ENCODE peak calls at places on chromosomes 5 and 9, in five cellular contexts. B is DMS53, P is astrocyte of the hippocampus, T is NCI-H526 treated with DMSO at 0.1 percent for 48 hours, K is retina. I is an unnamed sample.
A peak's percentile ranks its signal among the peaks of the same experiment; 100 is the strongest.

GRCh38 chr5:81428866-81429265 is 34.9 kb upstream of the ACOT12 start:
- DNase-seq in B (no peak), P (no peak), T (no peak), K (no peak), I (no peak)

GRCh38 chr9:131405858-131406566 is 12.1 kb downstream of the PRRC2B start:
- DNase-seq in B (peak; percentile 28), P (no peak), T (no peak), K (no peak), I (no peak)

GRCh38 chr5:173020643-173021042 is 35.5 kb upstream of the CREBRF start:
- DNase-seq in B (no peak), P (no peak), T (no peak), K (no peak), I (no peak)

GRCh38 chr9:127281887-127282286 is 17.3 kb downstream of the GARNL3 start:
- DNase-seq in B (peak; percentile 15), P (no peak), T (no peak), K (no peak), I (no peak)

GRCh38 chr9:19173598-19174125 is 46.4 kb upstream of the PLIN2 start:
- DNase-seq in B (peak; percentile 65), P (no peak), T (no peak), K (no peak), I (no peak)

GRCh38 chr5:150562832-150563231 is 54.9 kb downstream of the NDST1 start:
- DNase-seq in B (peak; percentile 71), P (peak; percentile 59), T (no peak), K (no peak), I (peak; percentile 71)

GRCh38 chr9:107674937-107675277 is 185.3 kb upstream of the KLF4 start:
- DNase-seq in B (no peak), P (no peak), T (no peak), K (no peak), I (peak; percentile 39)

GRCh38 chr5:132655821-132656773 is 1.9 kb upstream of the IL13 start:
- DNase-seq in B (peak; percentile 54), P (peak; percentile 67), T (no peak), K (peak; percentile 76), I (peak; percentile 24)

GRCh38 chr9:134459573-134459972 is 133.3 kb downstream of the RXRA start:
- DNase-seq in B (no peak), P (no peak), T (no peak), K (no peak), I (no peak)

GRCh38 chr5:143213851-143214363 is 189.6 kb downstream of the NR3C1 start:
- DNase-seq in B (no peak), P (peak; percentile 57), T (no peak), K (no peak), I (no peak)

GRCh38 chr9:97959585-97959984 is 21.6 kb upstream of the HEMGN start:
- DNase-seq in B (no peak), P (no peak), T (no peak), K (no peak), I (no peak)

GRCh38 chr5:59371525-59372138 is 521.9 kb downstream of the PDE4D start:
- DNase-seq in B (no peak), P (no peak), T (no peak), K (no peak), I (no peak)

GRCh38 chr5:108748354-108749129 is 845 bp downstream of the FER start:
- DNase-seq in B (peak; percentile 99), P (peak; percentile 100), T (peak; percentile 86), K (peak; percentile 98), I (peak; percentile 100)

GRCh38 chr5:108688487-108688886 is 59.2 kb upstream of the FER start:
- DNase-seq in B (no peak), P (no peak), T (no peak), K (no peak), I (no peak)

GRCh38 chr5:1468247-1468612 is 23.0 kb upstream of the SLC6A3 start:
- DNase-seq in B (peak; percentile 48), P (peak; percentile 31), T (peak; percentile 8), K (peak; percentile 63), I (peak; percentile 29)

GRCh38 chr5:93899026-93899600 is 157.7 kb upstream of the POU5F2 start:
- DNase-seq in B (peak; percentile 54), P (no peak), T (no peak), K (no peak), I (no peak)

GRCh38 chr5:172015346-172015745 is 8.9 kb upstream of the FBXW11 start:
- DNase-seq in B (no peak), P (no peak), T (no peak), K (no peak), I (no peak)

GRCh38 chr5:137666109-137666850 is 69.6 kb downstream of the KLHL3 start:
- DNase-seq in B (peak; percentile 37), P (peak; percentile 39), T (no peak), K (no peak), I (peak; percentile 39)

GRCh38 chr5:151721812-151722391 is 35.2 kb upstream of the SPARC start:
- DNase-seq in B (peak; percentile 23), P (no peak), T (no peak), K (no peak), I (no peak)

GRCh38 chr9:126009047-126009446 is 261.9 kb downstream of the PBX3 start:
- DNase-seq in B (peak; percentile 49), P (no peak), T (no peak), K (no peak), I (no peak)

GRCh38 chr9:89841456-89841855 is 236.6 kb downstream of the GADD45G start:
- DNase-seq in B (no peak), P (no peak), T (no peak), K (no peak), I (no peak)

GRCh38 chr5:112697301-112697700 is 40.4 kb upstream of the APC start:
- DNase-seq in B (no peak), P (no peak), T (no peak), K (no peak), I (no peak)

GRCh38 chr5:54904425-54904824 is 81.0 kb downstream of the ESM1 start:
- DNase-seq in B (peak; percentile 58), P (peak; percentile 72), T (no peak), K (no peak), I (no peak)

GRCh38 chr9:135363556-135363955 is 116.0 kb upstream of the PPP1R26 start:
- DNase-seq in B (no peak), P (no peak), T (no peak), K (no peak), I (no peak)

GRCh38 chr5:113514263-113514590 is 733 bp downstream of the YTHDC2 start:
- DNase-seq in B (peak; percentile 42), P (no peak), T (no peak), K (no peak), I (no peak)

GRCh38 chr9:36991516-36992134 is 42.4 kb downstream of the PAX5 start:
- DNase-seq in B (peak; percentile 57), P (peak; percentile 47), T (no peak), K (peak; percentile 43), I (no peak)

GRCh38 chr9:133101356-133102189 is 19.5 kb downstream of the RALGDS start:
- DNase-seq in B (no peak), P (no peak), T (no peak), K (no peak), I (no peak)

GRCh38 chr9:129836342-129837007 is 1.2 kb downstream of the USP20 start:
- DNase-seq in B (no peak), P (no peak), T (no peak), K (no peak), I (no peak)